ENCODE peak calls at places on chromosomes 7 and 10, in five cellular contexts. One of them, this sample, is unnamed.

GRCh38 chr7:22280031-22280430 is 76.9 kb downstream of the RAPGEF5 start:
- DNase-seq in fibroblast of lung: no peak
- DNase-seq in breast epithelium: no peak
- DNase-seq in lung: no peak
- DNase-seq in endothelial cell of umbilical vein: no peak
- DNase-seq in this sample: no peak

GRCh38 chr10:121539757-121540156 is 58.5 kb downstream of the FGFR2 start:
- DNase-seq in endothelial cell of umbilical vein: no peak
- DNase-seq in breast epithelium: no peak
- DNase-seq in lung: no peak
- DNase-seq in fibroblast of lung: no peak
- DNase-seq in this sample: no peak

GRCh38 chr7:151818674-151819519 is 58.0 kb downstream of the PRKAG2 start:
- DNase-seq in breast epithelium: peak
- DNase-seq in lung: no peak
- DNase-seq in endothelial cell of umbilical vein: no peak
- DNase-seq in fibroblast of lung: no peak
- DNase-seq in this sample: no peak

GRCh38 chr10:117616179-117616578 is 73.6 kb downstream of the EMX2 start:
- DNase-seq in endothelial cell of umbilical vein: no peak
- DNase-seq in breast epithelium: no peak
- DNase-seq in lung: no peak
- DNase-seq in fibroblast of lung: no peak
- DNase-seq in this sample: no peak

GRCh38 chr7:46160861-46161260 is 239.8 kb upstream of the IGFBP3 start:
- DNase-seq in fibroblast of lung: peak
- DNase-seq in lung: no peak
- DNase-seq in endothelial cell of umbilical vein: no peak
- DNase-seq in breast epithelium: no peak
- DNase-seq in this sample: no peak

GRCh38 chr7:28581351-28581750 is 169.0 kb downstream of the CREB5 start:
- DNase-seq in breast epithelium: no peak
- DNase-seq in fibroblast of lung: peak
- DNase-seq in endothelial cell of umbilical vein: no peak
- DNase-seq in lung: no peak
- DNase-seq in this sample: no peak

GRCh38 chr7:101410743-101411476 is 48.2 kb downstream of the COL26A1 start:
- DNase-seq in lung: no peak
- DNase-seq in breast epithelium: no peak
- DNase-seq in endothelial cell of umbilical vein: peak
- DNase-seq in fibroblast of lung: no peak
- DNase-seq in this sample: peak

GRCh38 chr7:44581426-44581906 is 565 bp downstream of the TMED4 start:
- DNase-seq in lung: no peak
- DNase-seq in fibroblast of lung: peak
- DNase-seq in breast epithelium: no peak
- DNase-seq in endothelial cell of umbilical vein: no peak
- DNase-seq in this sample: no peak

GRCh38 chr10:96670786-96671185 is 49.5 kb downstream of the PIK3AP1 start:
- DNase-seq in endothelial cell of umbilical vein: no peak
- DNase-seq in breast epithelium: no peak
- DNase-seq in fibroblast of lung: peak
- DNase-seq in lung: no peak
- DNase-seq in this sample: no peak

GRCh38 chr7:1666251-1666778 is 3.8 kb upstream of the ELFN1 start:
- DNase-seq in endothelial cell of umbilical vein: no peak
- DNase-seq in lung: no peak
- DNase-seq in fibroblast of lung: peak
- DNase-seq in breast epithelium: peak
- DNase-seq in this sample: peak

GRCh38 chr10:97534746-97535367 is 36.1 kb downstream of the UBTD1 start:
- DNase-seq in lung: no peak
- DNase-seq in endothelial cell of umbilical vein: peak
- DNase-seq in fibroblast of lung: peak
- DNase-seq in breast epithelium: no peak
- DNase-seq in this sample: no peak

GRCh38 chr7:89029864-89030263 is 234.3 kb upstream of the TEX47 start:
- DNase-seq in lung: no peak
- DNase-seq in fibroblast of lung: peak
- DNase-seq in breast epithelium: no peak
- DNase-seq in endothelial cell of umbilical vein: peak
- DNase-seq in this sample: no peak

GRCh38 chr10:27865221-27865635 is 119.6 kb upstream of the MKX start:
- DNase-seq in breast epithelium: no peak
- DNase-seq in endothelial cell of umbilical vein: peak
- DNase-seq in lung: no peak
- DNase-seq in fibroblast of lung: peak
- DNase-seq in this sample: no peak

GRCh38 chr10:116201011-116201410 is 72.0 kb downstream of the GFRA1 start:
- DNase-seq in endothelial cell of umbilical vein: no peak
- DNase-seq in lung: no peak
- DNase-seq in fibroblast of lung: peak
- DNase-seq in breast epithelium: no peak
- DNase-seq in this sample: no peak

GRCh38 chr7:152756126-152756525 is 3.4 kb upstream of the ACTR3B start:
- DNase-seq in endothelial cell of umbilical vein: no peak
- DNase-seq in breast epithelium: no peak
- DNase-seq in lung: no peak
- DNase-seq in fibroblast of lung: no peak
- DNase-seq in this sample: no peak

GRCh38 chr7:37908221-37908788 is 8.3 kb downstream of the SFRP4 start:
- DNase-seq in fibroblast of lung: peak
- DNase-seq in endothelial cell of umbilical vein: no peak
- DNase-seq in lung: no peak
- DNase-seq in breast epithelium: no peak
- DNase-seq in this sample: no peak

GRCh38 chr10:42781893-42782445 is 626 bp upstream of the BMS1 start:
- DNase-seq in endothelial cell of umbilical vein: no peak
- DNase-seq in breast epithelium: no peak
- DNase-seq in lung: no peak
- DNase-seq in fibroblast of lung: peak
- DNase-seq in this sample: no peak

GRCh38 chr7:98186452-98187137 is 24.6 kb upstream of the BHLHA15 start:
- DNase-seq in fibroblast of lung: peak
- DNase-seq in lung: no peak
- DNase-seq in endothelial cell of umbilical vein: peak
- DNase-seq in breast epithelium: no peak
- DNase-seq in this sample: no peak

DNA sequence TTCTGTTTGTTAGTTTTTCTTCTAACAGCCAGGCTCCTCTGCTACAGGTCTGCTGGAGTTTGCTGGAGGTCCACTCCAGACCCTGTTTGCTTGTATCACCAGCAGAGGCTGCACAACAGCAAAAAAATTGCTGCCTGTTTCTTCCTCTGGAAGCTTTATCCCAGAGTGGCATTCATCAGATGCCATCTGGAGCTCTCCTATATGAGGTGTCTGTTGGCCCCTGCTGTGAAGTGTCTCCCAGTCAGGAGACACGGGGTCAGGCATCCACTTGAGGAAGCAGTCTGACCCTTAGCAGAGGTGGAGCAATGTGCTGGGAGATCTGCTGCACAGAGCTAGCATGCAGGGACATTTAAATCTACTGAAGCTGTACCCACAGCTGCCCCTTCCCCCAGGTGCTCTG is 26.7 kb upstream of the CROT start:
- DNase-seq in breast epithelium: no peak
- DNase-seq in endothelial cell of umbilical vein: no peak
- DNase-seq in fibroblast of lung: no peak
- DNase-seq in lung: no peak
- DNase-seq in this sample: no peak
- TF ChIP-seq CTCF in breast epithelium: no peak
- TF ChIP-seq CTCF in endothelial cell of umbilical vein: no peak
- TF ChIP-seq CTCF in fibroblast of lung: no peak
- TF ChIP-seq CTCF in lung: no peak
- TF ChIP-seq CTCF in this sample: no peak

GRCh38 chr10:64973391-64973790 is 1452.2 kb downstream of the REEP3 start:
- DNase-seq in fibroblast of lung: no peak
- DNase-seq in lung: no peak
- DNase-seq in endothelial cell of umbilical vein: no peak
- DNase-seq in breast epithelium: no peak
- DNase-seq in this sample: no peak

GRCh38 chr10:64976150-64976549 is 1454.9 kb downstream of the REEP3 start:
- DNase-seq in lung: no peak
- DNase-seq in breast epithelium: no peak
- DNase-seq in endothelial cell of umbilical vein: no peak
- DNase-seq in fibroblast of lung: no peak
- DNase-seq in this sample: no peak

DNA sequence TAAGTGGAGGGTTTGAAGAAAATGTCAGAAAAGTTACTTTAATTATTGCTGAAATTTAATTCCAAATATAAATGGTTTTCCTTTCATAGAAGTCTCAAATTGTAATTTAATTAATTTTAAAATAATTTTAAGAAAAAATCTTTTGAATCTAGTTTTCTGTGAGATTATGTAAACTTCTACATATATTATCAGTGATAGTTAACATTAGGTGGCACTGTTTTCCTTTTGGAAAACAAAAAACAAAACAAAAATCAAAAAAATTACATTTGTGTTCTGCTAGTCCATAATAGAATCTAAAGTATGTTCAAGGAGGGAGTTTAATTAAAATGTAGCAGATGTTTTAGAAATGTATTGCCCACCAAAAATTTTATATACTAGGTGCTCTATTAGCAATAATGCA is 1456.7 kb downstream of the REEP3 start:
- DNase-seq in breast epithelium: no peak
- DNase-seq in fibroblast of lung: no peak
- DNase-seq in lung: no peak
- DNase-seq in endothelial cell of umbilical vein: peak
- DNase-seq in this sample: no peak
- TF ChIP-seq CTCF in breast epithelium: no peak
- TF ChIP-seq CTCF in fibroblast of lung: no peak
- TF ChIP-seq CTCF in lung: no peak
- TF ChIP-seq CTCF in endothelial cell of umbilical vein: no peak
- TF ChIP-seq CTCF in this sample: no peak

GRCh38 chr10:79385804-79386531 is 38.7 kb downstream of the PPIF start:
- DNase-seq in lung: peak
- DNase-seq in breast epithelium: no peak
- DNase-seq in fibroblast of lung: no peak
- DNase-seq in endothelial cell of umbilical vein: no peak
- DNase-seq in this sample: peak

GRCh38 chr10:79387974-79388850 is 40.9 kb downstream of the PPIF start:
- DNase-seq in breast epithelium: peak
- DNase-seq in lung: peak
- DNase-seq in endothelial cell of umbilical vein: no peak
- DNase-seq in fibroblast of lung: no peak
- DNase-seq in this sample: no peak

GRCh38 chr10:79386637-79387465 is 39.6 kb downstream of the PPIF start:
- DNase-seq in endothelial cell of umbilical vein: no peak
- DNase-seq in fibroblast of lung: no peak
- DNase-seq in lung: peak
- DNase-seq in breast epithelium: no peak
- DNase-seq in this sample: peak

GRCh38 chr10:79385392-79385795 is 38.1 kb downstream of the PPIF start:
- DNase-seq in fibroblast of lung: no peak
- DNase-seq in lung: no peak
- DNase-seq in breast epithelium: no peak
- DNase-seq in endothelial cell of umbilical vein: no peak
- DNase-seq in this sample: no peak

DNA sequence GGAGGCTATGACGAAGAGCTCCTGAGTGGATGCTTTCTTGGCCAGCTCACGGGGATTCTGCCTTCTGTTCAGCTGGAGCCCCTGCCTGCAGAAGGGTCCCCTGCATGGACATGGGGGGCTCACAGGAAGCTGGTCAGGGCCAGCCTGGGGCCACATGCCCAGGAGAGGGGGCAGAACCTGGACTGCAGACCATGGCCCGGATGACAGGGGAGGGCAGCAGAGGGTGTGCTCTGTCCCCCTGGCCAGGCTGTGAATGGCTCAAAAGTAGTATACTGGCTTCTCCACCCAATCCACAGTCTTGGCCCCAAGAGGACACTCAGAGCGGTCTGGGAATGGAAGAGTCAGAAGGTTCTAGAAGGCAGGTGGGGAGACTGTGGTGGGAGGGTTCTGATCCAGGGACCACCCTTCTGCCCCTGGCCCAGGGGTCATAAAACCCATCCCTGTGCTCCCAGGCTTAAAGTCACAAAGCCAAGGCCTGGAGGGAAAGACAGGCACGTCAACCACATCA is 40.3 kb downstream of the PPIF start:
- DNase-seq in endothelial cell of umbilical vein: no peak
- DNase-seq in breast epithelium: no peak
- DNase-seq in fibroblast of lung: no peak
- DNase-seq in lung: no peak
- DNase-seq in this sample: no peak
- TF ChIP-seq CTCF in endothelial cell of umbilical vein: no peak
- TF ChIP-seq CTCF in breast epithelium: no peak
- TF ChIP-seq CTCF in fibroblast of lung: no peak
- TF ChIP-seq CTCF in lung: no peak
- TF ChIP-seq CTCF in this sample: no peak

GRCh38 chr10:84236807-84237198 is 4.5 kb downstream of the LRIT1 start:
- DNase-seq in lung: no peak
- DNase-seq in fibroblast of lung: no peak
- DNase-seq in endothelial cell of umbilical vein: no peak
- DNase-seq in breast epithelium: no peak
- DNase-seq in this sample: no peak

GRCh38 chr10:84238909-84239308 is 2.4 kb downstream of the LRIT1 start:
- DNase-seq in lung: no peak
- DNase-seq in fibroblast of lung: no peak
- DNase-seq in endothelial cell of umbilical vein: no peak
- DNase-seq in breast epithelium: no peak
- DNase-seq in this sample: no peak

GRCh38 chr10:84234508-84234907 is 6.8 kb downstream of the LRIT1 start:
- DNase-seq in fibroblast of lung: no peak
- DNase-seq in endothelial cell of umbilical vein: no peak
- DNase-seq in lung: no peak
- DNase-seq in breast epithelium: no peak
- DNase-seq in this sample: no peak

GRCh38 chr10:84235096-84235495 is 6.2 kb downstream of the LRIT1 start:
- DNase-seq in endothelial cell of umbilical vein: no peak
- DNase-seq in breast epithelium: no peak
- DNase-seq in fibroblast of lung: no peak
- DNase-seq in lung: no peak
- DNase-seq in this sample: no peak

DNA sequence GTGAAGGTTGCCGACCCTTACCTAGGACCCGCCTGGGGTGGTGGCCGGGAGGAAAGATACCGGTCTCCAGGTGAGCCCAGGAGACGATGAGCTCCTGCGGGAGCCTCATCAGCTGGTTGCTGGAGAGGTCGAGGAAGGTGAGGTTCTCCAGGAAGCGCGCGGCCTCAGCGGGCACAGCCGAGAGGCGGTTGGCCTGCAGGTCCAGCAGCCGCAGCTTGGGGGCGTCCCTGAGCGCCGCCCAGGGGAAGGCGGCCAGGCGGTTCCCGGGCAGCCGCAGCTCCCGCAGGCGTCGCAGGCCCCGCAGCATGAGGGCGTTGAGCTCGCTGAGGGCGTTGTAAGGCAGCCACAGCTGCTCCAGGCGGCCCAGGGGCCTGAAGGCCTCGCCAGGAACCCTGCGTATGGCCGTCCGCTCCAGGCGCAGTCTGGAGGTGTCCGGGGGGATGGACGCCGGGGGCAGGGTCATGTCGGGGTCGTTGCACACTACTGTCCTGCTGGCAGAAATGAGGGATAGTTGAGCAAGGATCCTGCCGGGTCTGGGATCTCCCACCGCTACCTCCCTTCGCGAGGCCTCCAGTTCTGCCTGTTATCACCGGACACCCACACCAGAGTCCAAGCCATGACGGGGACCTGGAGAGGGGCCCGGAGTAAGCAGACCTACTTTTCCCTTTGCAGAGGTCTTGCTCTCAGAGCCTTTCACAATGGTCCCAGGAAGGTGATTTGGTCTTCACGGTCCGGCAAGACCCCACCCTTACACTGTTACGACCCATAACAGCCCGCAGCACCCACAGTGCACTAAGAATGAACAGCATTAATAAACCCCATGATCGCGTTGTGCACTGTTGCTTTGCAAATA is 3.9 kb downstream of the LRIT1 start:
- DNase-seq in endothelial cell of umbilical vein: no peak
- DNase-seq in fibroblast of lung: no peak
- DNase-seq in breast epithelium: no peak
- DNase-seq in lung: no peak
- DNase-seq in this sample: no peak
- TF ChIP-seq CTCF in endothelial cell of umbilical vein: peak
- TF ChIP-seq CTCF in fibroblast of lung: no peak
- TF ChIP-seq CTCF in breast epithelium: no peak
- TF ChIP-seq CTCF in lung: no peak
- TF ChIP-seq CTCF in this sample: peak

This sample was measured in mesothelial cell of epicardium.